ENCODE peak calls at places on chromosomes 5 and 9, in five cellular contexts. M is heart left ventricle, X is cardiac muscle cell, G is GM23248, K is NT2/D1. P is an unnamed sample.

GRCh38 chr9:118482311-118482710 is 778.1 kb downstream of the TLR4 start:
- DNase-seq in M (no peak), X (no peak), G (no peak), K (no peak), P (no peak)

GRCh38 chr5:55766408-55766807 is 28.5 kb downstream of the DDX4 start:
- DNase-seq in M (no peak), X (peak; percentile 18), G (no peak), K (no peak), P (no peak)

GRCh38 chr9:124495105-124496074 is 11.8 kb downstream of the NR5A1 start:
- DNase-seq in M (peak; percentile 20), X (no peak), G (no peak), K (no peak), P (no peak)

GRCh38 chr9:82790868-82791267 is 272.1 kb downstream of the RASEF start:
- DNase-seq in M (no peak), X (no peak), G (no peak), K (no peak), P (peak; percentile 26)

GRCh38 chr5:115349001-115349817 is 52.8 kb upstream of the CCDC112 start:
- DNase-seq in M (no peak), X (no peak), G (peak; percentile 95), K (no peak), P (no peak)

GRCh38 chr9:135159801-135160200 is 72.3 kb downstream of the OLFM1 start:
- DNase-seq in M (no peak), X (no peak), G (no peak), K (no peak), P (no peak)

GRCh38 chr9:5626727-5627634 is 1.9 kb upstream of the RIC1 start:
- DNase-seq in M (no peak), X (peak; percentile 42), G (peak; percentile 87), K (no peak), P (peak; percentile 93)

GRCh38 chr9:115016369-115016768 is 86.0 kb upstream of the TNFSF8 start:
- DNase-seq in M (no peak), X (no peak), G (no peak), K (no peak), P (no peak)

GRCh38 chr9:6351757-6352156 is 23.6 kb downstream of the TPD52L3 start:
- DNase-seq in M (no peak), X (no peak), G (no peak), K (no peak), P (no peak)

GRCh38 chr9:10062629-10063395 is 550.0 kb downstream of the PTPRD start:
- DNase-seq in M (no peak), X (no peak), G (peak; percentile 75), K (no peak), P (no peak)

GRCh38 chr5:174576042-174576441 is 148.3 kb upstream of the MSX2 start:
- DNase-seq in M (no peak), X (no peak), G (no peak), K (no peak), P (no peak)

GRCh38 chr5:35436441-35437057 is 181.1 kb upstream of the SPEF2 start:
- DNase-seq in M (no peak), X (peak; percentile 64), G (peak; percentile 64), K (peak; percentile 9), P (peak; percentile 46)

GRCh38 chr5:149317281-149318048 is 27.8 kb upstream of the GRPEL2 start:
- DNase-seq in M (no peak), X (peak; percentile 59), G (peak; percentile 69), K (no peak), P (peak; percentile 66)

GRCh38 chr5:146630467-146630866 is 114.5 kb upstream of the GPR151 start:
- DNase-seq in M (no peak), X (no peak), G (no peak), K (no peak), P (no peak)

GRCh38 chr5:14054965-14055963 is 87.9 kb upstream of the TRIO start:
- DNase-seq in M (no peak), X (no peak), G (peak; percentile 73), K (no peak), P (no peak)

GRCh38 chr5:9344751-9345240 is 201.1 kb downstream of the SEMA5A start:
- DNase-seq in M (no peak), X (no peak), G (no peak), K (no peak), P (no peak)

GRCh38 chr9:6055213-6055612 is 39.8 kb upstream of the RANBP6 start:
- DNase-seq in M (no peak), X (peak; percentile 82), G (peak; percentile 91), K (peak; percentile 92), P (peak; percentile 80)

GRCh38 chr5:127878174-127878750 is 175.1 kb downstream of the CCDC192 start:
- DNase-seq in M (no peak), X (peak; percentile 59), G (peak; percentile 64), K (peak; percentile 15), P (peak; percentile 19)

GRCh38 chr9:134276463-134277245 is 49.6 kb upstream of the RXRA start:
- DNase-seq in M (no peak), X (peak; percentile 81), G (no peak), K (no peak), P (no peak)

GRCh38 chr9:35436940-35437339 is 53.0 kb upstream of the RUSC2 start:
- DNase-seq in M (no peak), X (no peak), G (no peak), K (no peak), P (no peak)

GRCh38 chr5:133229931-133230664 is 178.3 kb downstream of the HSPA4 start:
- DNase-seq in M (no peak), X (no peak), G (no peak), K (no peak), P (no peak)

GRCh38 chr9:111412280-111412679 is 71.9 kb downstream of the ECPAS start:
- DNase-seq in M (no peak), X (no peak), G (peak; percentile 6), K (no peak), P (no peak)

GRCh38 chr5:63822633-63823032 is 139.6 kb downstream of the HTR1A start:
- DNase-seq in M (no peak), X (no peak), G (no peak), K (no peak), P (no peak)

GRCh38 chr5:150443242-150444075 is 6.1 kb downstream of the RPS14 start:
- DNase-seq in M (no peak), X (no peak), G (no peak), K (no peak), P (no peak)

GRCh38 chr5:141494761-141495455 is 6.0 kb downstream of the PCDHGC5 start:
- DNase-seq in M (no peak), X (no peak), G (no peak), K (no peak), P (no peak)

GRCh38 chr9:79580065-79580464 is 8.3 kb downstream of the TLE4 start:
- DNase-seq in M (no peak), X (no peak), G (no peak), K (no peak), P (no peak)

GRCh38 chr9:79583957-79584654 is 12.3 kb downstream of the TLE4 start:
- DNase-seq in M (peak; percentile 72), X (peak; percentile 6), G (no peak), K (no peak), P (no peak)

GRCh38 chr9:79579624-79580023 is 7.9 kb downstream of the TLE4 start:
- DNase-seq in M (no peak), X (no peak), G (no peak), K (no peak), P (no peak)

GRCh38 chr9:79581388-79581787 is 9.6 kb downstream of the TLE4 start:
- DNase-seq in M (no peak), X (no peak), G (peak; percentile 23), K (no peak), P (no peak)

DNA sequence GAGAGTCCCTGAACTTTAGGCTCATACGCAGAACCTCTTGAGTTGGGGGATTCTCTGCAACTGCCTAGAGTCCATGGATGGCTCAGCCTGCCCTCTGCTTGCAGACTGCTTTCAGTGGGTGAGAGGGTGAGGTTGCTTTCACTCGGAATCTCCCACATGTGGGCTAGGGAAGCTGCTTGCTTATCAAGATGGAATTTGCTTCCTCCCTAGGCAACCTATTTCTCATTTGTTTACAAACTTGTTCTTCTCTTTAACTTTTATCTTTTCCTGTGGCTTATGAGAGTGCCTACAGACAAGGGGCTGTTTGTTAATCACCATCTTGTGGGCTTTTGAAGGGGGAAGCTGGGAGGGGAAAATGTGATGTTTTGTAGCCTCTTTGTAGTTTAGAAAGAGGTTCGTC is 10.0 kb downstream of the TLE4 start:
- DNase-seq in M (no peak), X (no peak), G (peak; percentile 92), K (no peak), P (no peak)
- H3K4me1 ChIP-seq in M (peaks cover 63% of the 10 kb centered on the region), X (peaks cover 26% of the 10 kb centered on the region), G (peaks cover 31% of the 10 kb centered on the region), K (peaks cover 5% of the 10 kb centered on the region), P (no peaks in the 10 kb centered on the region)

GRCh38 chr9:129495422-129496186 is 125.3 kb downstream of the C9orf50 start:
- DNase-seq in M (peak; percentile 98), X (peak; percentile 95), G (peak; percentile 90), K (peak; percentile 95), P (peak; percentile 78)

GRCh38 chr9:129497837-129498450 is 123.0 kb downstream of the C9orf50 start:
- DNase-seq in M (peak; percentile 61), X (no peak), G (peak; percentile 39), K (no peak), P (no peak)

GRCh38 chr9:129494113-129494789 is 126.7 kb downstream of the C9orf50 start:
- DNase-seq in M (no peak), X (no peak), G (no peak), K (no peak), P (no peak)

GRCh38 chr9:129497064-129497836 is 123.7 kb downstream of the C9orf50 start:
- DNase-seq in M (peak; percentile 74), X (no peak), G (peak; percentile 56), K (peak; percentile 77), P (no peak)

GRCh38 chr9:129496187-129497063 is 124.5 kb downstream of the C9orf50 start:
- DNase-seq in M (peak; percentile 97), X (peak; percentile 98), G (peak; percentile 98), K (peak; percentile 93), P (peak; percentile 48)
- H3K4me1 ChIP-seq in M (peaks cover 67% of the 10 kb centered on the region), X (peaks cover 45% of the 10 kb centered on the region), G (peaks cover 24% of the 10 kb centered on the region), K (peaks cover 50% of the 10 kb centered on the region), P (peaks cover 5% of the 10 kb centered on the region)

GRCh38 chr9:23581936-23582335 is 244.1 kb downstream of the ELAVL2 start:
- DNase-seq in M (no peak), X (no peak), G (no peak), K (no peak), P (no peak)
- H3K4me1 ChIP-seq in M (peaks cover 7% of the 10 kb centered on the region), X (peaks cover 7% of the 10 kb centered on the region), G (no peaks in the 10 kb centered on the region), K (no peaks in the 10 kb centered on the region), P (peaks cover 34% of the 10 kb centered on the region)

GRCh38 chr9:127863179-127863578 is 8.7 kb upstream of the ENG start:
- DNase-seq in M (no peak), X (no peak), G (no peak), K (no peak), P (no peak)

GRCh38 chr9:127862075-127863011 is 7.9 kb upstream of the ENG start:
- DNase-seq in M (peak; percentile 93), X (peak; percentile 58), G (no peak), K (no peak), P (no peak)

GRCh38 chr9:127860260-127860659 is 5.8 kb upstream of the ENG start:
- DNase-seq in M (no peak), X (peak; percentile 81), G (no peak), K (no peak), P (no peak)

GRCh38 chr9:127858041-127858512 is 3.6 kb upstream of the ENG start:
- DNase-seq in M (peak; percentile 91), X (no peak), G (peak; percentile 23), K (no peak), P (no peak)

DNA sequence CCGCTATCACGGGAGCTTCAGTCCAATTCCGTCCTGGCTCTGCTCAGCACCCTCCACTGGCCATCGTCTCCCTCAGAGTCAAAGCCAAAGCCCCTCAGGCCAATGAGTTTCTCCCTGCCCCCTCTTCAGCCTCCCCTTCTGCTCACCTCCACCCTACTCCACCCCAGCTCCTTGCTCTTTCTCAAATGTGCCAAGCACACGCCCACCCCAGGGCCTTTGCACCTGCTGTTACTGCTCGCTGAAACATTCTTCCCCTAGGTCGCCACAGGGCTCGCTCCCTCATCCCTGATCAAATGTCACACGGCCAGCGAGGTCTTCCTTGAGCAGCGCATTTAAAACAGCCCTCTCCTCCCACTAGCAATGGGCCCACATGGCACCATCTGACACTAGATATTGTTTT is 6.3 kb upstream of the ENG start:
- DNase-seq in M (no peak), X (no peak), G (no peak), K (no peak), P (no peak)
- H3K4me1 ChIP-seq in M (peaks cover 78% of the 10 kb centered on the region), X (peaks cover 54% of the 10 kb centered on the region), G (no peaks in the 10 kb centered on the region), K (peaks cover 2% of the 10 kb centered on the region), P (no peaks in the 10 kb centered on the region)